ENCODE peak calls at places on chromosomes 1 and 21, in six cellular contexts. One of them, this sample, is unnamed.

GRCh38 chr1:215682232-215682631 is 115.1 kb downstream of the KCTD3 start:
- DNase-seq in GM23248: peak
- DNase-seq in M059J: no peak
- DNase-seq in HCEC 1CT: peak
- DNase-seq in activated naive CD4-positive, alpha-beta T cell treated with Interleukin-2 at 50 U/mL for 16 hours: no peak
- DNase-seq in T-cell: no peak
- DNase-seq in this sample: no peak

GRCh38 chr1:232880354-232880753 is 70.1 kb upstream of the NTPCR start:
- DNase-seq in GM23248: peak
- DNase-seq in M059J: no peak
- DNase-seq in HCEC 1CT: no peak
- DNase-seq in activated naive CD4-positive, alpha-beta T cell treated with Interleukin-2 at 50 U/mL for 16 hours: no peak
- DNase-seq in T-cell: no peak
- DNase-seq in this sample: peak

GRCh38 chr1:2187619-2188018 is 7.0 kb downstream of the FAAP20 start:
- DNase-seq in GM23248: no peak
- DNase-seq in M059J: no peak
- DNase-seq in HCEC 1CT: no peak
- DNase-seq in activated naive CD4-positive, alpha-beta T cell treated with Interleukin-2 at 50 U/mL for 16 hours: no peak
- DNase-seq in T-cell: no peak
- DNase-seq in this sample: no peak

GRCh38 chr1:181662606-181663005 is 179.3 kb downstream of the CACNA1E start:
- DNase-seq in GM23248: no peak
- DNase-seq in M059J: no peak
- DNase-seq in HCEC 1CT: no peak
- DNase-seq in activated naive CD4-positive, alpha-beta T cell treated with Interleukin-2 at 50 U/mL for 16 hours: no peak
- DNase-seq in T-cell: no peak
- DNase-seq in this sample: no peak

GRCh38 chr1:16172232-16172830 is 16.5 kb upstream of the EPHA2 start:
- DNase-seq in GM23248: no peak
- DNase-seq in M059J: no peak
- DNase-seq in HCEC 1CT: no peak
- DNase-seq in activated naive CD4-positive, alpha-beta T cell treated with Interleukin-2 at 50 U/mL for 16 hours: no peak
- DNase-seq in T-cell: no peak
- DNase-seq in this sample: no peak

GRCh38 chr1:110176299-110176956 is 26.1 kb downstream of the SLC6A17 start:
- DNase-seq in GM23248: no peak
- DNase-seq in M059J: no peak
- DNase-seq in HCEC 1CT: no peak
- DNase-seq in activated naive CD4-positive, alpha-beta T cell treated with Interleukin-2 at 50 U/mL for 16 hours: no peak
- DNase-seq in T-cell: no peak
- DNase-seq in this sample: no peak

GRCh38 chr1:175450219-175450618 is 257.6 kb upstream of the KIAA0040 start:
- DNase-seq in GM23248: no peak
- DNase-seq in M059J: no peak
- DNase-seq in HCEC 1CT: no peak
- DNase-seq in activated naive CD4-positive, alpha-beta T cell treated with Interleukin-2 at 50 U/mL for 16 hours: no peak
- DNase-seq in T-cell: no peak
- DNase-seq in this sample: no peak

GRCh38 chr1:2590233-2591141 is 3.9 kb downstream of the PRXL2B start:
- DNase-seq in GM23248: no peak
- DNase-seq in M059J: no peak
- DNase-seq in HCEC 1CT: no peak
- DNase-seq in activated naive CD4-positive, alpha-beta T cell treated with Interleukin-2 at 50 U/mL for 16 hours: no peak
- DNase-seq in T-cell: no peak
- DNase-seq in this sample: no peak

GRCh38 chr1:55010887-55011217 is 12.1 kb downstream of the BSND start:
- DNase-seq in GM23248: no peak
- DNase-seq in M059J: no peak
- DNase-seq in HCEC 1CT: no peak
- DNase-seq in activated naive CD4-positive, alpha-beta T cell treated with Interleukin-2 at 50 U/mL for 16 hours: no peak
- DNase-seq in T-cell: no peak
- DNase-seq in this sample: no peak

GRCh38 chr1:55848906-55849305 is 633.7 kb upstream of the USP24 start:
- DNase-seq in GM23248: peak
- DNase-seq in M059J: peak
- DNase-seq in HCEC 1CT: peak
- DNase-seq in activated naive CD4-positive, alpha-beta T cell treated with Interleukin-2 at 50 U/mL for 16 hours: no peak
- DNase-seq in T-cell: no peak
- DNase-seq in this sample: no peak

GRCh38 chr1:18923721-18924610 is 21.6 kb upstream of the ALDH4A1 start:
- DNase-seq in GM23248: peak
- DNase-seq in M059J: peak
- DNase-seq in HCEC 1CT: no peak
- DNase-seq in activated naive CD4-positive, alpha-beta T cell treated with Interleukin-2 at 50 U/mL for 16 hours: no peak
- DNase-seq in T-cell: no peak
- DNase-seq in this sample: no peak

GRCh38 chr21:19507682-19508260 is 1104.2 kb upstream of the TMPRSS15 start:
- DNase-seq in GM23248: no peak
- DNase-seq in M059J: no peak
- DNase-seq in HCEC 1CT: no peak
- DNase-seq in activated naive CD4-positive, alpha-beta T cell treated with Interleukin-2 at 50 U/mL for 16 hours: no peak
- DNase-seq in T-cell: no peak
- DNase-seq in this sample: no peak

GRCh38 chr1:81228926-81229325 is 571.8 kb upstream of the ADGRL2 start:
- DNase-seq in GM23248: no peak
- DNase-seq in M059J: no peak
- DNase-seq in HCEC 1CT: no peak
- DNase-seq in activated naive CD4-positive, alpha-beta T cell treated with Interleukin-2 at 50 U/mL for 16 hours: no peak
- DNase-seq in T-cell: no peak
- DNase-seq in this sample: no peak

GRCh38 chr1:22388666-22389455 is 62.8 kb upstream of the ZBTB40 start:
- DNase-seq in GM23248: peak
- DNase-seq in M059J: peak
- DNase-seq in HCEC 1CT: no peak
- DNase-seq in activated naive CD4-positive, alpha-beta T cell treated with Interleukin-2 at 50 U/mL for 16 hours: no peak
- DNase-seq in T-cell: no peak
- DNase-seq in this sample: no peak

This sample was measured in A172.